ENCODE peak calls at places on chromosomes 3 and 15, in five cellular contexts. One of them, this sample, is unnamed. For H3K4me1, the result is how much of the 10 kb centered on the place peaks cover.

GRCh38 chr3:174125267-174125844 is 727.8 kb downstream of the NLGN1 start:
- DNase-seq in tibial artery: no peak
- DNase-seq in A549: no peak
- DNase-seq in colonic mucosa: no peak
- DNase-seq in mammary epithelial cell: peak
- DNase-seq in this sample: no peak

GRCh38 chr15:80512729-80513670 is 108.8 kb downstream of the ARNT2 start:
- DNase-seq in tibial artery: no peak
- DNase-seq in A549: no peak
- DNase-seq in colonic mucosa: no peak
- DNase-seq in mammary epithelial cell: peak
- DNase-seq in this sample: no peak

GRCh38 chr15:64961013-64961412 is 28.7 kb downstream of the SPG21 start:
- DNase-seq in tibial artery: no peak
- DNase-seq in A549: no peak
- DNase-seq in colonic mucosa: no peak
- DNase-seq in mammary epithelial cell: no peak
- DNase-seq in this sample: no peak

GRCh38 chr15:58985443-58985842 is 2.0 kb upstream of the RNF111 start:
- DNase-seq in tibial artery: peak
- DNase-seq in A549: no peak
- DNase-seq in colonic mucosa: no peak
- DNase-seq in mammary epithelial cell: no peak
- DNase-seq in this sample: no peak

GRCh38 chr3:177781686-177782161 is 584.4 kb upstream of the TBL1XR1 start:
- DNase-seq in tibial artery: peak
- DNase-seq in A549: no peak
- DNase-seq in colonic mucosa: no peak
- DNase-seq in mammary epithelial cell: no peak
- DNase-seq in this sample: no peak

GRCh38 chr15:73357999-73358665 is 10.6 kb downstream of the HCN4 start:
- DNase-seq in tibial artery: no peak
- DNase-seq in A549: no peak
- DNase-seq in colonic mucosa: peak
- DNase-seq in mammary epithelial cell: no peak
- DNase-seq in this sample: no peak

GRCh38 chr15:78264304-78265136 is at the start of gene DNAJA4:
- DNase-seq in tibial artery: peak
- DNase-seq in A549: no peak
- DNase-seq in colonic mucosa: peak
- DNase-seq in mammary epithelial cell: no peak
- DNase-seq in this sample: no peak

GRCh38 chr3:46400000-46400734 is 6.7 kb downstream of the CCR5AS start:
- DNase-seq in tibial artery: no peak
- DNase-seq in A549: no peak
- DNase-seq in colonic mucosa: no peak
- DNase-seq in mammary epithelial cell: no peak
- DNase-seq in this sample: no peak

GRCh38 chr3:188349276-188349962 is 195.5 kb downstream of the LPP start:
- DNase-seq in tibial artery: no peak
- DNase-seq in A549: no peak
- DNase-seq in colonic mucosa: no peak
- DNase-seq in mammary epithelial cell: peak
- DNase-seq in this sample: no peak

GRCh38 chr3:24278526-24278925 is 216.1 kb downstream of the THRB start:
- DNase-seq in tibial artery: no peak
- DNase-seq in A549: no peak
- DNase-seq in colonic mucosa: no peak
- DNase-seq in mammary epithelial cell: no peak
- DNase-seq in this sample: no peak

GRCh38 chr3:129942296-129942695 is 32.2 kb upstream of the TRH start:
- DNase-seq in tibial artery: peak
- DNase-seq in A549: peak
- DNase-seq in colonic mucosa: peak
- DNase-seq in mammary epithelial cell: peak
- DNase-seq in this sample: no peak

GRCh38 chr3:37742574-37743212 is 119.0 kb upstream of the CTDSPL start:
- DNase-seq in tibial artery: no peak
- DNase-seq in A549: no peak
- DNase-seq in colonic mucosa: no peak
- DNase-seq in mammary epithelial cell: no peak
- DNase-seq in this sample: no peak

GRCh38 chr3:126439968-126440708 is 35.6 kb downstream of the ZXDC start:
- DNase-seq in tibial artery: no peak
- DNase-seq in A549: no peak
- DNase-seq in colonic mucosa: peak
- DNase-seq in mammary epithelial cell: no peak
- DNase-seq in this sample: no peak

GRCh38 chr3:171088984-171089754 is 62.6 kb upstream of the SLC2A2 start:
- DNase-seq in tibial artery: no peak
- DNase-seq in A549: no peak
- DNase-seq in colonic mucosa: no peak
- DNase-seq in mammary epithelial cell: peak
- DNase-seq in this sample: no peak

GRCh38 chr3:151798476-151798875 is 15.4 kb upstream of the AADAC start:
- DNase-seq in tibial artery: no peak
- DNase-seq in A549: no peak
- DNase-seq in colonic mucosa: no peak
- DNase-seq in mammary epithelial cell: no peak
- DNase-seq in this sample: no peak

GRCh38 chr3:23685484-23686258 is 120.1 kb upstream of the UBE2E1 start:
- DNase-seq in tibial artery: peak
- DNase-seq in A549: peak
- DNase-seq in colonic mucosa: peak
- DNase-seq in mammary epithelial cell: peak
- DNase-seq in this sample: peak

GRCh38 chr3:133295199-133295901 is 104.5 kb upstream of the BFSP2 start:
- DNase-seq in tibial artery: no peak
- DNase-seq in A549: no peak
- DNase-seq in colonic mucosa: no peak
- DNase-seq in mammary epithelial cell: peak
- DNase-seq in this sample: no peak

GRCh38 chr3:480070-480469 is 283.5 kb downstream of the CHL1 start:
- DNase-seq in tibial artery: no peak
- DNase-seq in A549: no peak
- DNase-seq in colonic mucosa: no peak
- DNase-seq in mammary epithelial cell: no peak
- DNase-seq in this sample: no peak

GRCh38 chr15:41411031-41411430 is 5.9 kb upstream of the RTF1 start:
- DNase-seq in tibial artery: no peak
- DNase-seq in A549: no peak
- DNase-seq in colonic mucosa: no peak
- DNase-seq in mammary epithelial cell: no peak
- DNase-seq in this sample: no peak

GRCh38 chr3:52897130-52898109 is at the start of gene STIMATE:
- DNase-seq in tibial artery: peak
- DNase-seq in A549: peak
- DNase-seq in colonic mucosa: peak
- DNase-seq in mammary epithelial cell: peak
- DNase-seq in this sample: peak
- TF ChIP-seq CTCF in tibial artery: no peak
- TF ChIP-seq CTCF in A549: no peak
- TF ChIP-seq CTCF in colonic mucosa: no peak
- TF ChIP-seq CTCF in mammary epithelial cell: no peak
- TF ChIP-seq CTCF in this sample: no peak

DNA sequence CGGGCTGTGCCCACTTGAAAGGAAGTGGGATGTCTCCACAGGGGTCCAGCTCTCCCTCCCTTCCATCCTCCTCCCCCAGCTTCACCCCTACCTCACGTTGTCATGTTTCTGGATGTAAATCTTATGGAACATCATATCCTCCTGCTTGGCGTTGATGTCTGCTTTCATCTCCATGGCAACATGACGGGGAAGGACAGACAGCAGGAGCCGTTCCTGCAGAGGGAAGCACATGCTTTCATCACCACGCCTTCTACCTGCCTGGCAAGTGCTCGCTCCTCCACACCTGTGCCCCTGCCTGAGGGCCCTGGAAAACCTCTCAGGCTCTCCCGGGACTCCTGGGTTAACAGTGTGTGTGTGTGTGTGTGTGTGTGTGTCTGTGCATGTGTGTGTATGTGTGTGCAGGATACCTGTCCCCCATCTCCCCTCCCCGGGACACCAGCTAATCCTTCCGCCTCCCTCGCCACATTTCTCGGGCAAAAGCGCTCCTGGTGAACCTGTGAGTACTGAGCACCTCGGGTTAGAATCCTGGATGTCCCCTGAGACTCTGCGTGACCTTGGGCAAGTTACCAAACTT is 101.1 kb downstream of the ADCY5 start:
- DNase-seq in tibial artery: no peak
- DNase-seq in A549: no peak
- DNase-seq in colonic mucosa: no peak
- DNase-seq in mammary epithelial cell: no peak
- DNase-seq in this sample: no peak
- H3K4me1 ChIP-seq in tibial artery: half or more
- H3K4me1 ChIP-seq in A549: under half
- H3K4me1 ChIP-seq in colonic mucosa: under half
- H3K4me1 ChIP-seq in mammary epithelial cell: under half
- H3K4me1 ChIP-seq in this sample: half or more

GRCh38 chr3:181782306-181782924 is 70.7 kb downstream of the SOX2 start:
- DNase-seq in tibial artery: no peak
- DNase-seq in A549: peak
- DNase-seq in colonic mucosa: no peak
- DNase-seq in mammary epithelial cell: peak
- DNase-seq in this sample: no peak
- H3K4me3 ChIP-seq in tibial artery: no peak
- H3K4me3 ChIP-seq in A549: no peak
- H3K4me3 ChIP-seq in colonic mucosa: no peak
- H3K4me3 ChIP-seq in mammary epithelial cell: peak
- H3K4me3 ChIP-seq in this sample: no peak

DNA sequence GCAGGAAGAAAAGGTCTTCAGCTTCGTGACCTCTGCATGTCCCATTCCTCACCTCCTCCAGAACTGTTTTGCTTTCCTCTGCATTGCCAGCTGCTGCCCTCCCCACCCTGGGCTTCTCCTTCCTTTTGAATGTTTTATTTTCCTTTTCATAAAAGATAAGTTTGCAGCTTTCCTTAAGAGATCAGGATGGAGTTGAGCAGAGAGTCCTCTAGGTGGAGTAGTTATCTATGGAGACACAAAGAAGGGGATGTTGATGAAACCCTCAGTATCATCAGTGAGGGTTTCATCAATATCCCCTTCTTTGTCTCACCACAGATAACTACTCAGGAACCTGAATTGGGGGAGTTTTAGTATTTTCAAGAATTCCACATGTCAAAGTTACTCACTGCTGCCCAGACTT is 19.0 kb upstream of the SLC25A36 start:
- DNase-seq in tibial artery: no peak
- DNase-seq in A549: peak
- DNase-seq in colonic mucosa: no peak
- DNase-seq in mammary epithelial cell: no peak
- DNase-seq in this sample: no peak
- TF ChIP-seq CTCF in tibial artery: no peak
- TF ChIP-seq CTCF in A549: peak
- TF ChIP-seq CTCF in colonic mucosa: no peak
- TF ChIP-seq CTCF in mammary epithelial cell: peak
- TF ChIP-seq CTCF in this sample: no peak

GRCh38 chr15:60119101-60119500 is 115.0 kb downstream of the FOXB1 start:
- DNase-seq in tibial artery: no peak
- DNase-seq in A549: no peak
- DNase-seq in colonic mucosa: no peak
- DNase-seq in mammary epithelial cell: no peak
- DNase-seq in this sample: no peak

GRCh38 chr15:60118564-60119080 is 114.5 kb downstream of the FOXB1 start:
- DNase-seq in tibial artery: no peak
- DNase-seq in A549: no peak
- DNase-seq in colonic mucosa: no peak
- DNase-seq in mammary epithelial cell: no peak
- DNase-seq in this sample: no peak

GRCh38 chr15:60121845-60122244 is 117.7 kb downstream of the FOXB1 start:
- DNase-seq in tibial artery: no peak
- DNase-seq in A549: no peak
- DNase-seq in colonic mucosa: no peak
- DNase-seq in mammary epithelial cell: no peak
- DNase-seq in this sample: no peak

GRCh38 chr15:60118146-60118545 is 114.0 kb downstream of the FOXB1 start:
- DNase-seq in tibial artery: no peak
- DNase-seq in A549: no peak
- DNase-seq in colonic mucosa: no peak
- DNase-seq in mammary epithelial cell: no peak
- DNase-seq in this sample: no peak

GRCh38 chr15:60120100-60120499 is 116.0 kb downstream of the FOXB1 start:
- DNase-seq in tibial artery: no peak
- DNase-seq in A549: no peak
- DNase-seq in colonic mucosa: no peak
- DNase-seq in mammary epithelial cell: no peak
- DNase-seq in this sample: no peak
- H3K4me1 ChIP-seq in tibial artery: under half
- H3K4me1 ChIP-seq in A549: under half
- H3K4me1 ChIP-seq in colonic mucosa: under half
- H3K4me1 ChIP-seq in mammary epithelial cell: under half
- H3K4me1 ChIP-seq in this sample: under half

This sample was measured in thoracic aorta.